ENCODE peak calls at places on chromosome 9, in six cellular contexts. One of them, this sample, is unnamed.
A peak's percentile ranks its signal among the peaks of the same experiment; 100 is the strongest.

GRCh38 chr9:100295240-100295639 is 57.5 kb downstream of the TEX10 start:
- DNase-seq in AG04449: no peak
- DNase-seq in kidney epithelial cell: no peak
- DNase-seq in stomach: no peak
- DNase-seq in sigmoid colon: no peak
- DNase-seq in osteoblast: no peak
- DNase-seq in this sample: no peak

GRCh38 chr9:4739587-4740372 is 1.2 kb downstream of the AK3 start:
- DNase-seq in stomach: peak; percentile 41
- DNase-seq in sigmoid colon: no peak
- DNase-seq in kidney epithelial cell: no peak
- DNase-seq in AG04449: no peak
- DNase-seq in osteoblast: peak; percentile 86
- DNase-seq in this sample: peak; percentile 20

GRCh38 chr9:107351382-107352045 is 68.4 kb downstream of the RAD23B start:
- DNase-seq in kidney epithelial cell: peak; percentile 52
- DNase-seq in stomach: no peak
- DNase-seq in AG04449: no peak
- DNase-seq in osteoblast: no peak
- DNase-seq in sigmoid colon: no peak
- DNase-seq in this sample: no peak

GRCh38 chr9:38087934-38088925 is 19.2 kb upstream of the SHB start:
- DNase-seq in AG04449: no peak
- DNase-seq in sigmoid colon: peak; percentile 86
- DNase-seq in osteoblast: peak; percentile 88
- DNase-seq in kidney epithelial cell: no peak
- DNase-seq in stomach: peak; percentile 83
- DNase-seq in this sample: peak; percentile 67

GRCh38 chr9:97359147-97359546 is 51.7 kb downstream of the CCDC180 start:
- DNase-seq in stomach: no peak
- DNase-seq in kidney epithelial cell: no peak
- DNase-seq in sigmoid colon: no peak
- DNase-seq in AG04449: no peak
- DNase-seq in osteoblast: no peak
- DNase-seq in this sample: no peak

GRCh38 chr9:117414220-117414905 is 494 bp downstream of the ASTN2 start:
- DNase-seq in osteoblast: peak; percentile 82
- DNase-seq in AG04449: no peak
- DNase-seq in stomach: peak; percentile 37
- DNase-seq in sigmoid colon: no peak
- DNase-seq in kidney epithelial cell: no peak
- DNase-seq in this sample: peak; percentile 5

GRCh38 chr9:133122167-133122550 is 1.1 kb upstream of the RALGDS start:
- DNase-seq in stomach: no peak
- DNase-seq in sigmoid colon: no peak
- DNase-seq in osteoblast: no peak
- DNase-seq in kidney epithelial cell: no peak
- DNase-seq in AG04449: no peak
- DNase-seq in this sample: no peak

GRCh38 chr9:84839538-84839937 is 170.0 kb downstream of the NTRK2 start:
- DNase-seq in osteoblast: no peak
- DNase-seq in AG04449: peak; percentile 67
- DNase-seq in stomach: no peak
- DNase-seq in kidney epithelial cell: peak; percentile 75
- DNase-seq in sigmoid colon: no peak
- DNase-seq in this sample: peak; percentile 15

GRCh38 chr9:76092572-76092971 is 202.1 kb downstream of the PCSK5 start:
- DNase-seq in kidney epithelial cell: no peak
- DNase-seq in osteoblast: no peak
- DNase-seq in stomach: no peak
- DNase-seq in sigmoid colon: no peak
- DNase-seq in AG04449: no peak
- DNase-seq in this sample: no peak

DNA sequence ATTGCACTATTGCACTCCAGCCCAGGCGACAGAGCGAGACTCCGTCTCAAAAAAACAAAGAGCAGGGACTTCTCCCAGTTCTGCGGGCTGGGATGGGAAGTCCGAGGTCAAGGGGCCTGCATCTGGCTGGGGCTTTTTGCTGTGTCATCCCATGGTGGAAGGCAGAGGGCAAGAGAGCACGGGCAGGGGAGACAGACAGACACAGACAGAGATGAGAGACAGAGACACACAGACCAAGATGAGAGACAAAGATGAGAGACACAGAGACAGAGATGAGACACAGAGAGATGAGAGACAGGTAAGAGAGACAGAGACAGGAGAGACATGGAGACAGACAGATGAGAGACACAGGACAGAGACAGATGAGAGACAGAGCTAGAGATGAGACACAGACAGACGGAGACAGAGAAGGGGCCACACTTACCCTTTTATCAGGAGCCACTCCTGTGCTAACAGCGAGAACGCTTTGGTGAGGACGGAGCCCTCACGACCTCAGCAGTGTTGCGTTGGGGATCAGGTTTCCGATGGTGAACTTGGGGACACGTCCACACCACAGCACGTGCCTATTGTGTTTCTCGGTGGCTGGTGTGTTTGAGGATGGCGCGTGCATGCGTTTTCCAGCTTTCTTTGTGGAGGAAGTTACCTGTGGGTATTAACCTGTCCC is 8.9 kb upstream of the TOR4A start:
- DNase-seq in stomach: no peak
- DNase-seq in AG04449: no peak
- DNase-seq in sigmoid colon: no peak
- DNase-seq in osteoblast: peak; percentile 77
- DNase-seq in kidney epithelial cell: no peak
- DNase-seq in this sample: peak; percentile 46
- H3K4me3 ChIP-seq in stomach: peak overlapping the region; percentile 30
- H3K4me3 ChIP-seq in AG04449: no peak overlapping the region
- H3K4me3 ChIP-seq in sigmoid colon: no peak overlapping the region
- H3K4me3 ChIP-seq in osteoblast: no peak overlapping the region
- H3K4me3 ChIP-seq in kidney epithelial cell: no peak overlapping the region
- H3K4me3 ChIP-seq in this sample: no peak overlapping the region

DNA sequence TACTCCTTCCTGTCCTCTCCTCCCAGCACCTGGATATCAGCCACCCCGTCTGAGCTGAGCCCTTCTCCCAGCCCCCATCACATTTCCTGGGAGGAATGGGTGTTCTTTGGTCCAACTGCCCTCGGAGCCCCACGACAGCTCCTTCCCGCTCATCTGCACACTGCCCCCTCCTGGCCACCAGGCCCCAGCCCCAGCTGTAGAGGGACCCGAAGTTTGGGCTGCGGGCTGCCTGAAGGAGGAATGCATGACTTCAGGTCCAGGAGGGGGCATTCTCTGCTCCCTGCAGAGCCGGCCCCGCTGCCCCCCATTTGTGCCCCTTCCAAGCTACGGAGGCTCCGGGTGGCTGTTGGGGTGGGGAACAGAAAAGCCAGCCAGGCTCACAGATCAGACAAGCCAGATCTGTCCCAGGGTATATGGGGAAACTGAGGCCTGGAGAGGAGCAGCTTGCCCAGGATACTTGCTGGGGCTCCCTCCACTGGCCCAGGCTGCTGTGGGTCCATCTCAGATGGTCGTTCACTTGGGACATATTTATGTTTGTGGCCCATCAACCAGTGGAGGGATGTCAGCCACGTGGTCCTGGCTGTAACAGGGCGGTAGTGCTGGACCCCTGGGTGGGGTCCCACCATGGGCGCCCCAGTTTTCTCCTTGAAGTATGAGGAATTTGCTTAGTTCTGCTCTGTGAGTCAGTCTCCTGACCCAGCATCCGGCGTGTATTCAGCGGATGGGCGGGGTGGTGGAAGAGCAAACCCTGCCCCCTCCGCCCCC is 33.1 kb downstream of the DAB2IP start:
- DNase-seq in osteoblast: peak; percentile 95
- DNase-seq in sigmoid colon: peak; percentile 78
- DNase-seq in stomach: peak; percentile 64
- DNase-seq in AG04449: no peak
- DNase-seq in kidney epithelial cell: no peak
- DNase-seq in this sample: peak; percentile 61
- TF ChIP-seq CTCF in osteoblast: peak; percentile 72
- TF ChIP-seq CTCF in sigmoid colon: peak; percentile 54
- TF ChIP-seq CTCF in stomach: no peak
- TF ChIP-seq CTCF in AG04449: peak; percentile 70
- TF ChIP-seq CTCF in kidney epithelial cell: peak; percentile 54
- TF ChIP-seq CTCF in this sample: peak; percentile 83

GRCh38 chr9:134597957-134598883 is 43.4 kb upstream of the COL5A1 start:
- DNase-seq in kidney epithelial cell: no peak
- DNase-seq in stomach: no peak
- DNase-seq in sigmoid colon: no peak
- DNase-seq in AG04449: no peak
- DNase-seq in osteoblast: peak; percentile 51
- DNase-seq in this sample: no peak
- H3K4me3 ChIP-seq in kidney epithelial cell: no peak overlapping the region
- H3K4me3 ChIP-seq in stomach: no peak overlapping the region
- H3K4me3 ChIP-seq in sigmoid colon: no peak overlapping the region
- H3K4me3 ChIP-seq in AG04449: no peak overlapping the region
- H3K4me3 ChIP-seq in osteoblast: no peak overlapping the region
- H3K4me3 ChIP-seq in this sample: no peak overlapping the region

GRCh38 chr9:128203842-128204551 is 818 bp downstream of the DNM1 start:
- DNase-seq in osteoblast: peak; percentile 96
- DNase-seq in AG04449: no peak
- DNase-seq in stomach: no peak
- DNase-seq in kidney epithelial cell: no peak
- DNase-seq in sigmoid colon: no peak
- DNase-seq in this sample: no peak

GRCh38 chr9:128201441-128202369 is 1.5 kb upstream of the DNM1 start:
- DNase-seq in sigmoid colon: no peak
- DNase-seq in osteoblast: peak; percentile 85
- DNase-seq in kidney epithelial cell: no peak
- DNase-seq in AG04449: no peak
- DNase-seq in stomach: no peak
- DNase-seq in this sample: peak; percentile 73

GRCh38 chr9:128204858-128205257 is 1.7 kb downstream of the DNM1 start:
- DNase-seq in sigmoid colon: no peak
- DNase-seq in stomach: no peak
- DNase-seq in osteoblast: peak; percentile 59
- DNase-seq in AG04449: no peak
- DNase-seq in kidney epithelial cell: no peak
- DNase-seq in this sample: no peak

GRCh38 chr9:128202648-128203023 is 543 bp upstream of the DNM1 start:
- DNase-seq in AG04449: no peak
- DNase-seq in sigmoid colon: no peak
- DNase-seq in kidney epithelial cell: no peak
- DNase-seq in osteoblast: no peak
- DNase-seq in stomach: no peak
- DNase-seq in this sample: no peak

GRCh38 chr9:128203024-128203841 is at the start of gene DNM1:
- DNase-seq in sigmoid colon: no peak
- DNase-seq in osteoblast: peak; percentile 100
- DNase-seq in AG04449: no peak
- DNase-seq in stomach: peak; percentile 69
- DNase-seq in kidney epithelial cell: no peak
- DNase-seq in this sample: peak; percentile 61
- TF ChIP-seq CTCF in sigmoid colon: no peak
- TF ChIP-seq CTCF in osteoblast: peak; percentile 66
- TF ChIP-seq CTCF in AG04449: peak; percentile 64
- TF ChIP-seq CTCF in stomach: no peak
- TF ChIP-seq CTCF in kidney epithelial cell: no peak
- TF ChIP-seq CTCF in this sample: peak; percentile 39

DNA sequence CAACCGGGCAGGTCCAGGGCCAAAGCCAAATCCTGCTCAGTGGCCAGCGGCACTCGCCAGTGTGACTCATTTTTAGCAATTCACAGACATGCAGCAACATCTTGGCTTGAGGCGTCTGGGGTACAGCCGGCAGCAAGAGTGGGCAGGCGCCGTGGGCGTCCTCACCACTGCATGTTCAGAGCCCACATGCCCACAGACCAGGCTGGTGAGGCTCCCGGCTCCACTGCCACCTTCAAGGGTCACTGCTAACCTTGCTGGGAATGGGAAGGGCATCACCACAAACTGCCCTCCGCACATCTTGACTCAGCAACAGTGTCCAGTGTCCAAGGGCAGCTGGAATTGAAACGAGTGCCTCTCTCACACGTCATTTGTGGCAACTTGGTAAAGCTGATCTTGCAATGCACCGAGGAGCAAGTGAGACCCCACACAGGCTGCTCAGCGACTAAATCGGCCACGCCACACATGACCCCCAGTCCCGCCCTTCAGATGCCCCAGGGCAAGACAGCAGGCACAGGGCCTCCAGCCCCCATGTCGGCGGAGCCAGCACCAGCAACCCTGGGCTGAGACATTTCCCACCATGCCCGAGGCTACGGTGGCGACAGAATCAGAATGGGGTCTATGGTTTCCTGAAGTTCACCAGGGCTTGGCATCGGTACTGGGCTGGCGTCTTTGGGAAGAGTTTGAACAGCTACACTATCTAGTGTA is 140.3 kb downstream of the ROR2 start:
- DNase-seq in kidney epithelial cell: no peak
- DNase-seq in osteoblast: peak; percentile 96
- DNase-seq in stomach: no peak
- DNase-seq in AG04449: no peak
- DNase-seq in sigmoid colon: peak; percentile 67
- DNase-seq in this sample: peak; percentile 35
- H3K4me3 ChIP-seq in kidney epithelial cell: no peak overlapping the region
- H3K4me3 ChIP-seq in osteoblast: peak overlapping the region; percentile 45
- H3K4me3 ChIP-seq in stomach: no peak overlapping the region
- H3K4me3 ChIP-seq in AG04449: no peak overlapping the region
- H3K4me3 ChIP-seq in sigmoid colon: no peak overlapping the region
- H3K4me3 ChIP-seq in this sample: no peak overlapping the region

DNA sequence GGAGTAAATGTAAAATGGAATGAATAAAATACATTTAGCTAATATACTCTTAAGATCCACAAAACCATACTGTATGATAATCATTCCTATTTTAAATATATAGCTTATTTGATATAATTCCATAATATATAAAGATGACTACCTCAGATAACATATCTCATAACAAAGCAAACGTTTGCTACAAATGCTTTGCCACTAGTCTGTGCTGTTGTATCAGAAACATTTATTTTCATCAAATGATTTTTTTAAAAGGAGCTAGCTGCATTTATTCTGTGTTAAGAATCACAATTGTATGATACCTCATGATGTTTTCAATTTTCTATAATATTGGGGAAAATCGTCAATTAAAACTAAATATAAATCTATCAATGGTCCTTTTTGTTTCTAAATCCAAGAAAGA is 567.2 kb downstream of the PTPRD start:
- DNase-seq in sigmoid colon: no peak
- DNase-seq in osteoblast: no peak
- DNase-seq in kidney epithelial cell: no peak
- DNase-seq in AG04449: no peak
- DNase-seq in stomach: no peak
- DNase-seq in this sample: peak; percentile 57
- TF ChIP-seq CTCF in sigmoid colon: no peak
- TF ChIP-seq CTCF in osteoblast: no peak
- TF ChIP-seq CTCF in kidney epithelial cell: peak; percentile 42
- TF ChIP-seq CTCF in AG04449: no peak
- TF ChIP-seq CTCF in stomach: no peak
- TF ChIP-seq CTCF in this sample: peak; percentile 59

This sample was measured in choroid plexus epithelial cell.